ENCODE peak calls at places on chromosomes 5 and 9, in four cellular contexts. U is Caco-2, G is H54, A is KBM-7. W is an unnamed sample.
A peak's percentile ranks its signal among the peaks of the same experiment; 100 is the strongest.

GRCh38 chr5:91266184-91266705 is 116.9 kb downstream of the ARRDC3 start:
- DNase-seq in G (peak; percentile 33), A (peak; percentile 52), U (no peak), W (no peak)

GRCh38 chr5:57338068-57338848 is 144.4 kb downstream of the ACTBL2 start:
- DNase-seq in A (peak; percentile 21), G (peak; percentile 23), U (peak; percentile 54), W (no peak)

GRCh38 chr5:162956570-162956969 is 480.8 kb upstream of the CCNG1 start:
- DNase-seq in G (no peak), U (no peak), A (no peak), W (no peak)

GRCh38 chr5:138458353-138458752 is 6.9 kb upstream of the EGR1 start:
- DNase-seq in U (no peak), A (no peak), G (no peak), W (no peak)

GRCh38 chr5:115313052-115313451 is 16.6 kb upstream of the CCDC112 start:
- DNase-seq in U (no peak), A (no peak), G (no peak), W (no peak)

GRCh38 chr5:124650960-124651662 is 95.3 kb downstream of the ZNF608 start:
- DNase-seq in A (peak; percentile 21), G (no peak), U (no peak), W (no peak)

GRCh38 chr5:59133801-59134261 is 551.0 kb downstream of the RAB3C start:
- DNase-seq in G (no peak), U (no peak), A (no peak), W (no peak)

GRCh38 chr5:38738898-38739743 is 106.7 kb upstream of the OSMR start:
- DNase-seq in G (peak; percentile 33), A (no peak), U (no peak), W (no peak)

GRCh38 chr9:91946196-91946595 is 3.8 kb downstream of the ROR2 start:
- DNase-seq in G (no peak), A (no peak), U (no peak), W (no peak)

GRCh38 chr5:52757991-52758390 is 29.7 kb upstream of the ITGA1 start:
- DNase-seq in G (no peak), A (no peak), U (no peak), W (no peak)

GRCh38 chr5:128341056-128341455 is 197.0 kb downstream of the FBN2 start:
- DNase-seq in U (no peak), A (peak; percentile 11), G (no peak), W (no peak)

GRCh38 chr5:40572359-40572758 is 107.4 kb upstream of the PTGER4 start:
- DNase-seq in G (no peak), A (no peak), U (no peak), W (no peak)

GRCh38 chr9:97363661-97364299 is 48.1 kb upstream of the TDRD7 start:
- DNase-seq in U (no peak), G (no peak), A (no peak), W (no peak)

GRCh38 chr9:97845130-97845529 is 7.9 kb upstream of the FOXE1 start:
- DNase-seq in U (no peak), G (peak; percentile 68), A (no peak), W (no peak)

GRCh38 chr5:117058740-117059139 is 484.1 kb upstream of the SEMA6A start:
- DNase-seq in G (no peak), U (no peak), A (no peak), W (no peak)

GRCh38 chr5:151221574-151221973 is 2.3 kb downstream of the CCDC69 start:
- DNase-seq in A (no peak), G (no peak), U (no peak), W (no peak)

GRCh38 chr5:59648949-59649921 is 244.3 kb downstream of the PDE4D start:
- DNase-seq in U (peak; percentile 37), A (peak; percentile 81), G (no peak), W (no peak)

GRCh38 chr5:14870347-14871083 is 1.1 kb downstream of the ANKH start:
- DNase-seq in A (no peak), G (no peak), U (no peak), W (no peak)

GRCh38 chr9:18979367-18979766 is 53.6 kb downstream of the SAXO1 start:
- DNase-seq in A (no peak), G (peak; percentile 45), U (no peak), W (no peak)

GRCh38 chr5:158796812-158797497 is 302.8 kb downstream of the EBF1 start:
- DNase-seq in U (no peak), A (no peak), G (no peak), W (no peak)

GRCh38 chr9:14304242-14304641 is 9.7 kb downstream of the NFIB start:
- DNase-seq in G (no peak), U (no peak), A (no peak), W (no peak)

GRCh38 chr9:38329980-38330379 is 62.5 kb upstream of the ALDH1B1 start:
- DNase-seq in A (no peak), U (no peak), G (no peak), W (no peak)

GRCh38 chr5:1262381-1262780 is 32.5 kb downstream of the TERT start:
- DNase-seq in G (no peak), A (no peak), U (no peak), W (no peak)

GRCh38 chr5:95623706-95624105 is 3.8 kb downstream of the GPR150 start:
- DNase-seq in G (no peak), A (no peak), U (no peak), W (no peak)

GRCh38 chr9:111605041-111605559 is 5.7 kb upstream of the PTGR1 start:
- DNase-seq in G (no peak), A (no peak), U (peak; percentile 43), W (no peak)

GRCh38 chr5:93017854-93018253 is 563.2 kb downstream of the NR2F1-AS1 start:
- DNase-seq in A (no peak), G (no peak), U (no peak), W (no peak)

GRCh38 chr5:133944263-133945230 is 23.9 kb downstream of the C5orf15 start:
- DNase-seq in A (peak; percentile 76), G (no peak), U (peak; percentile 59), W (peak; percentile 36)

GRCh38 chr5:65984098-65984885 is 57.9 kb downstream of the ERBIN start:
- DNase-seq in G (no peak), U (no peak), A (no peak), W (no peak)

GRCh38 chr9:95434116-95435073 is 82.4 kb downstream of the PTCH1 start:
- DNase-seq in U (no peak), A (peak; percentile 74), G (no peak), W (no peak)

W was measured in HuH-7.5.